ENCODE peak calls at places on chromosome 1, in five cellular contexts. One of them, this sample, is unnamed.
A peak's percentile ranks its signal among the peaks of the same experiment; 100 is the strongest.

GRCh38 chr1:39654291-39654690 is 14.8 kb upstream of the HEYL start:
- DNase-seq in OCI-LY7: no peak
- DNase-seq in stimulated activated CD8-positive, alpha-beta memory T cell treated with anti-CD3 and anti-CD28 coated beads, Interleukin-12 subunit alpha, Interleukin-12 subunit beta, amount 100 ng/mL, for 1 hour: no peak
- DNase-seq in activated naive CD4-positive, alpha-beta T cell treated with anti-CD3 and anti-CD28 coated beads for 36 hours: no peak
- DNase-seq in T-helper 2 cell treated with Interferon-gamma antibody and Interleukin-4, amounts not matched to agents 5 μg/mL and 100 μg/mL, for 36 hours: no peak
- DNase-seq in this sample: no peak

GRCh38 chr1:54927475-54928240 is 40.7 kb upstream of the DHCR24 start:
- DNase-seq in OCI-LY7: no peak
- DNase-seq in stimulated activated CD8-positive, alpha-beta memory T cell treated with anti-CD3 and anti-CD28 coated beads, Interleukin-12 subunit alpha, Interleukin-12 subunit beta, amount 100 ng/mL, for 1 hour: no peak
- DNase-seq in activated naive CD4-positive, alpha-beta T cell treated with anti-CD3 and anti-CD28 coated beads for 36 hours: no peak
- DNase-seq in T-helper 2 cell treated with Interferon-gamma antibody and Interleukin-4, amounts not matched to agents 5 μg/mL and 100 μg/mL, for 36 hours: no peak
- DNase-seq in this sample: no peak

GRCh38 chr1:175197536-175197935 is 5.0 kb upstream of the KIAA0040 start:
- DNase-seq in OCI-LY7: peak; percentile 55
- DNase-seq in stimulated activated CD8-positive, alpha-beta memory T cell treated with anti-CD3 and anti-CD28 coated beads, Interleukin-12 subunit alpha, Interleukin-12 subunit beta, amount 100 ng/mL, for 1 hour: no peak
- DNase-seq in activated naive CD4-positive, alpha-beta T cell treated with anti-CD3 and anti-CD28 coated beads for 36 hours: no peak
- DNase-seq in T-helper 2 cell treated with Interferon-gamma antibody and Interleukin-4, amounts not matched to agents 5 μg/mL and 100 μg/mL, for 36 hours: no peak
- DNase-seq in this sample: no peak

GRCh38 chr1:40076895-40077312 is 20.1 kb downstream of the PPT1 start:
- DNase-seq in OCI-LY7: no peak
- DNase-seq in stimulated activated CD8-positive, alpha-beta memory T cell treated with anti-CD3 and anti-CD28 coated beads, Interleukin-12 subunit alpha, Interleukin-12 subunit beta, amount 100 ng/mL, for 1 hour: no peak
- DNase-seq in activated naive CD4-positive, alpha-beta T cell treated with anti-CD3 and anti-CD28 coated beads for 36 hours: no peak
- DNase-seq in T-helper 2 cell treated with Interferon-gamma antibody and Interleukin-4, amounts not matched to agents 5 μg/mL and 100 μg/mL, for 36 hours: no peak
- DNase-seq in this sample: no peak

GRCh38 chr1:66605419-66605997 is 71.6 kb downstream of the SGIP1 start:
- DNase-seq in OCI-LY7: no peak
- DNase-seq in stimulated activated CD8-positive, alpha-beta memory T cell treated with anti-CD3 and anti-CD28 coated beads, Interleukin-12 subunit alpha, Interleukin-12 subunit beta, amount 100 ng/mL, for 1 hour: no peak
- DNase-seq in activated naive CD4-positive, alpha-beta T cell treated with anti-CD3 and anti-CD28 coated beads for 36 hours: no peak
- DNase-seq in T-helper 2 cell treated with Interferon-gamma antibody and Interleukin-4, amounts not matched to agents 5 μg/mL and 100 μg/mL, for 36 hours: no peak
- DNase-seq in this sample: no peak

GRCh38 chr1:3785458-3786157 is 10.7 kb downstream of the LRRC47 start:
- DNase-seq in OCI-LY7: peak; percentile 36
- DNase-seq in stimulated activated CD8-positive, alpha-beta memory T cell treated with anti-CD3 and anti-CD28 coated beads, Interleukin-12 subunit alpha, Interleukin-12 subunit beta, amount 100 ng/mL, for 1 hour: no peak
- DNase-seq in activated naive CD4-positive, alpha-beta T cell treated with anti-CD3 and anti-CD28 coated beads for 36 hours: no peak
- DNase-seq in T-helper 2 cell treated with Interferon-gamma antibody and Interleukin-4, amounts not matched to agents 5 μg/mL and 100 μg/mL, for 36 hours: no peak
- DNase-seq in this sample: no peak

GRCh38 chr1:58784758-58785423 is 1.0 kb upstream of the JUN start:
- DNase-seq in OCI-LY7: peak; percentile 72
- DNase-seq in stimulated activated CD8-positive, alpha-beta memory T cell treated with anti-CD3 and anti-CD28 coated beads, Interleukin-12 subunit alpha, Interleukin-12 subunit beta, amount 100 ng/mL, for 1 hour: peak; percentile 76
- DNase-seq in activated naive CD4-positive, alpha-beta T cell treated with anti-CD3 and anti-CD28 coated beads for 36 hours: peak; percentile 81
- DNase-seq in T-helper 2 cell treated with Interferon-gamma antibody and Interleukin-4, amounts not matched to agents 5 μg/mL and 100 μg/mL, for 36 hours: peak; percentile 75
- DNase-seq in this sample: peak; percentile 75

GRCh38 chr1:100188617-100189016 is 10.6 kb upstream of the LRRC39 start:
- DNase-seq in OCI-LY7: no peak
- DNase-seq in stimulated activated CD8-positive, alpha-beta memory T cell treated with anti-CD3 and anti-CD28 coated beads, Interleukin-12 subunit alpha, Interleukin-12 subunit beta, amount 100 ng/mL, for 1 hour: no peak
- DNase-seq in activated naive CD4-positive, alpha-beta T cell treated with anti-CD3 and anti-CD28 coated beads for 36 hours: no peak
- DNase-seq in T-helper 2 cell treated with Interferon-gamma antibody and Interleukin-4, amounts not matched to agents 5 μg/mL and 100 μg/mL, for 36 hours: no peak
- DNase-seq in this sample: peak; percentile 50

GRCh38 chr1:41483960-41484844 is at the start of gene EDN2:
- DNase-seq in OCI-LY7: no peak
- DNase-seq in stimulated activated CD8-positive, alpha-beta memory T cell treated with anti-CD3 and anti-CD28 coated beads, Interleukin-12 subunit alpha, Interleukin-12 subunit beta, amount 100 ng/mL, for 1 hour: no peak
- DNase-seq in activated naive CD4-positive, alpha-beta T cell treated with anti-CD3 and anti-CD28 coated beads for 36 hours: peak; percentile 33
- DNase-seq in T-helper 2 cell treated with Interferon-gamma antibody and Interleukin-4, amounts not matched to agents 5 μg/mL and 100 μg/mL, for 36 hours: no peak
- DNase-seq in this sample: no peak

GRCh38 chr1:30885580-30886513 is 22.7 kb downstream of the SDC3 start:
- DNase-seq in OCI-LY7: no peak
- DNase-seq in stimulated activated CD8-positive, alpha-beta memory T cell treated with anti-CD3 and anti-CD28 coated beads, Interleukin-12 subunit alpha, Interleukin-12 subunit beta, amount 100 ng/mL, for 1 hour: no peak
- DNase-seq in activated naive CD4-positive, alpha-beta T cell treated with anti-CD3 and anti-CD28 coated beads for 36 hours: no peak
- DNase-seq in T-helper 2 cell treated with Interferon-gamma antibody and Interleukin-4, amounts not matched to agents 5 μg/mL and 100 μg/mL, for 36 hours: no peak
- DNase-seq in this sample: no peak

GRCh38 chr1:26700711-26701110 is 4.9 kb downstream of the ARID1A start:
- DNase-seq in OCI-LY7: peak; percentile 54
- DNase-seq in stimulated activated CD8-positive, alpha-beta memory T cell treated with anti-CD3 and anti-CD28 coated beads, Interleukin-12 subunit alpha, Interleukin-12 subunit beta, amount 100 ng/mL, for 1 hour: no peak
- DNase-seq in activated naive CD4-positive, alpha-beta T cell treated with anti-CD3 and anti-CD28 coated beads for 36 hours: peak; percentile 44
- DNase-seq in T-helper 2 cell treated with Interferon-gamma antibody and Interleukin-4, amounts not matched to agents 5 μg/mL and 100 μg/mL, for 36 hours: no peak
- DNase-seq in this sample: no peak

GRCh38 chr1:170520601-170521000 is 11.4 kb upstream of the GORAB start:
- DNase-seq in OCI-LY7: no peak
- DNase-seq in stimulated activated CD8-positive, alpha-beta memory T cell treated with anti-CD3 and anti-CD28 coated beads, Interleukin-12 subunit alpha, Interleukin-12 subunit beta, amount 100 ng/mL, for 1 hour: no peak
- DNase-seq in activated naive CD4-positive, alpha-beta T cell treated with anti-CD3 and anti-CD28 coated beads for 36 hours: no peak
- DNase-seq in T-helper 2 cell treated with Interferon-gamma antibody and Interleukin-4, amounts not matched to agents 5 μg/mL and 100 μg/mL, for 36 hours: no peak
- DNase-seq in this sample: no peak

GRCh38 chr1:40783001-40783905 is at the start of gene KCNQ4:
- DNase-seq in OCI-LY7: no peak
- DNase-seq in stimulated activated CD8-positive, alpha-beta memory T cell treated with anti-CD3 and anti-CD28 coated beads, Interleukin-12 subunit alpha, Interleukin-12 subunit beta, amount 100 ng/mL, for 1 hour: no peak
- DNase-seq in activated naive CD4-positive, alpha-beta T cell treated with anti-CD3 and anti-CD28 coated beads for 36 hours: peak; percentile 43
- DNase-seq in T-helper 2 cell treated with Interferon-gamma antibody and Interleukin-4, amounts not matched to agents 5 μg/mL and 100 μg/mL, for 36 hours: no peak
- DNase-seq in this sample: no peak